ENCODE peak calls at places on chromosomes 7 and 10, in six cellular contexts. One of them, this sample, is unnamed.

GRCh38 chr10:122658356-122659049 is 41.1 kb downstream of the C10orf120 start:
- DNase-seq in EH: no peak
- DNase-seq in HEK293T: no peak
- DNase-seq in stimulated activated CD8-positive, alpha-beta memory T cell treated with anti-CD3 and anti-CD28 coated beads, Interleukin-4, amount 100 ng/mL, for 1 hour: no peak
- DNase-seq in NCI-H1417: no peak
- DNase-seq in GM13976: no peak
- DNase-seq in this sample: no peak

GRCh38 chr7:80900583-80901576 is 18.0 kb downstream of the SEMA3C start:
- DNase-seq in stimulated activated CD8-positive, alpha-beta memory T cell treated with anti-CD3 and anti-CD28 coated beads, Interleukin-4, amount 100 ng/mL, for 1 hour: no peak
- DNase-seq in EH: peak; percentile 59
- DNase-seq in GM13976: no peak
- DNase-seq in HEK293T: no peak
- DNase-seq in NCI-H1417: no peak
- DNase-seq in this sample: no peak

GRCh38 chr7:76106893-76107292 is 59.0 kb downstream of the MDH2 start:
- DNase-seq in GM13976: no peak
- DNase-seq in NCI-H1417: no peak
- DNase-seq in EH: no peak
- DNase-seq in stimulated activated CD8-positive, alpha-beta memory T cell treated with anti-CD3 and anti-CD28 coated beads, Interleukin-4, amount 100 ng/mL, for 1 hour: no peak
- DNase-seq in HEK293T: no peak
- DNase-seq in this sample: no peak

GRCh38 chr10:28769147-28769604 is 91.9 kb downstream of the BAMBI start:
- DNase-seq in EH: no peak
- DNase-seq in HEK293T: no peak
- DNase-seq in NCI-H1417: peak; percentile 50
- DNase-seq in stimulated activated CD8-positive, alpha-beta memory T cell treated with anti-CD3 and anti-CD28 coated beads, Interleukin-4, amount 100 ng/mL, for 1 hour: no peak
- DNase-seq in GM13976: no peak
- DNase-seq in this sample: no peak

GRCh38 chr10:26437637-26438461 is at the start of gene APBB1IP:
- DNase-seq in stimulated activated CD8-positive, alpha-beta memory T cell treated with anti-CD3 and anti-CD28 coated beads, Interleukin-4, amount 100 ng/mL, for 1 hour: peak; percentile 30
- DNase-seq in HEK293T: no peak
- DNase-seq in GM13976: peak; percentile 62
- DNase-seq in EH: peak; percentile 69
- DNase-seq in NCI-H1417: peak; percentile 50
- DNase-seq in this sample: peak; percentile 60

GRCh38 chr7:104007614-104008013 is 18.2 kb upstream of the RELN start:
- DNase-seq in NCI-H1417: no peak
- DNase-seq in EH: no peak
- DNase-seq in GM13976: no peak
- DNase-seq in HEK293T: no peak
- DNase-seq in stimulated activated CD8-positive, alpha-beta memory T cell treated with anti-CD3 and anti-CD28 coated beads, Interleukin-4, amount 100 ng/mL, for 1 hour: no peak
- DNase-seq in this sample: no peak

GRCh38 chr7:108581655-108582491 is 12.2 kb downstream of the DNAJB9 start:
- DNase-seq in GM13976: no peak
- DNase-seq in stimulated activated CD8-positive, alpha-beta memory T cell treated with anti-CD3 and anti-CD28 coated beads, Interleukin-4, amount 100 ng/mL, for 1 hour: no peak
- DNase-seq in HEK293T: no peak
- DNase-seq in EH: peak; percentile 60
- DNase-seq in NCI-H1417: no peak
- DNase-seq in this sample: no peak

GRCh38 chr10:113348694-113349093 is 204.2 kb upstream of the HABP2 start:
- DNase-seq in EH: no peak
- DNase-seq in GM13976: no peak
- DNase-seq in stimulated activated CD8-positive, alpha-beta memory T cell treated with anti-CD3 and anti-CD28 coated beads, Interleukin-4, amount 100 ng/mL, for 1 hour: no peak
- DNase-seq in NCI-H1417: no peak
- DNase-seq in HEK293T: no peak
- DNase-seq in this sample: no peak

GRCh38 chr7:134589491-134589941 is 40.6 kb downstream of the AKR1B15 start:
- DNase-seq in HEK293T: no peak
- DNase-seq in EH: peak; percentile 82
- DNase-seq in NCI-H1417: no peak
- DNase-seq in GM13976: no peak
- DNase-seq in stimulated activated CD8-positive, alpha-beta memory T cell treated with anti-CD3 and anti-CD28 coated beads, Interleukin-4, amount 100 ng/mL, for 1 hour: no peak
- DNase-seq in this sample: no peak

GRCh38 chr7:8327199-8327598 is 65.2 kb upstream of the ICA1 start:
- DNase-seq in GM13976: no peak
- DNase-seq in HEK293T: no peak
- DNase-seq in NCI-H1417: no peak
- DNase-seq in stimulated activated CD8-positive, alpha-beta memory T cell treated with anti-CD3 and anti-CD28 coated beads, Interleukin-4, amount 100 ng/mL, for 1 hour: no peak
- DNase-seq in EH: no peak
- DNase-seq in this sample: no peak

GRCh38 chr10:124332426-124332825 is 86.3 kb downstream of the OAT start:
- DNase-seq in HEK293T: no peak
- DNase-seq in NCI-H1417: no peak
- DNase-seq in GM13976: no peak
- DNase-seq in stimulated activated CD8-positive, alpha-beta memory T cell treated with anti-CD3 and anti-CD28 coated beads, Interleukin-4, amount 100 ng/mL, for 1 hour: no peak
- DNase-seq in EH: peak; percentile 85
- DNase-seq in this sample: no peak